ENCODE peak calls at places on chromosomes 1 and 21, in four cellular contexts. E is A172, A is Calu3, Y is neural progenitor cell. U is an unnamed sample.

GRCh38 chr1:79683420-79683819 is 676.9 kb upstream of the ADGRL4 start:
- DNase-seq in Y (no peak), A (no peak), E (no peak), U (no peak)

GRCh38 chr1:19433610-19433999 is 51.7 kb downstream of the CAPZB start:
- DNase-seq in A (no peak), E (no peak), Y (no peak), U (no peak)

GRCh38 chr1:99850458-99850974 is 355 bp downstream of the AGL start:
- DNase-seq in A (no peak), E (no peak), Y (no peak), U (no peak)

GRCh38 chr1:155932085-155932484 is 2.1 kb downstream of the KHDC4 start:
- DNase-seq in Y (no peak), A (no peak), E (no peak), U (peak; percentile 63)

GRCh38 chr21:34330055-34330454 is 33.8 kb upstream of the KCNE2 start:
- DNase-seq in A (no peak), E (no peak), Y (no peak), U (no peak)

GRCh38 chr1:54803761-54804470 is 2.8 kb upstream of the TTC22 start:
- DNase-seq in E (peak; percentile 27), Y (no peak), A (no peak), U (no peak)

GRCh38 chr1:201396859-201397464 is 2.2 kb downstream of the LAD1 start:
- DNase-seq in E (peak; percentile 59), A (peak; percentile 91), Y (no peak), U (no peak)

GRCh38 chr1:1020415-1021009 is 592 bp downstream of the AGRN start:
- DNase-seq in A (peak; percentile 36), E (no peak), Y (peak; percentile 55), U (peak; percentile 55)

GRCh38 chr1:32353886-32354570 is 8.3 kb downstream of the FAM229A start:
- DNase-seq in Y (no peak), A (no peak), E (no peak), U (no peak)

GRCh38 chr1:6111571-6111970 is 65.9 kb downstream of the KCNAB2 start:
- DNase-seq in A (no peak), E (no peak), Y (no peak), U (no peak)

GRCh38 chr1:42176902-42177519 is 12.5 kb upstream of the GUCA2A start:
- DNase-seq in A (peak; percentile 50), Y (peak; percentile 72), E (peak; percentile 48), U (peak; percentile 60)

GRCh38 chr21:43921979-43922945 is 57.2 kb downstream of the AGPAT3 start:
- DNase-seq in E (peak; percentile 32), A (no peak), Y (no peak), U (no peak)

GRCh38 chr1:62954758-62955157 is 170.8 kb downstream of the ATG4C start:
- DNase-seq in Y (no peak), E (no peak), A (no peak), U (no peak)

GRCh38 chr1:241821363-241821762 is 26.6 kb upstream of the EXO1 start:
- DNase-seq in Y (no peak), E (peak; percentile 45), A (no peak), U (peak; percentile 34)

GRCh38 chr1:101918277-101918676 is 78.4 kb downstream of the OLFM3 start:
- DNase-seq in A (no peak), E (no peak), Y (no peak), U (no peak)

GRCh38 chr1:218332416-218332815 is 12.7 kb upstream of the TGFB2 start:
- DNase-seq in Y (no peak), E (no peak), A (no peak), U (no peak)

GRCh38 chr1:225470210-225470609 is 42.4 kb upstream of the LBR start:
- DNase-seq in Y (no peak), A (no peak), E (no peak), U (no peak)

GRCh38 chr1:27572679-27573426 is 31.1 kb downstream of the AHDC1 start:
- DNase-seq in E (no peak), A (no peak), Y (peak; percentile 65), U (no peak)

GRCh38 chr1:41619511-41620364 is 135.3 kb upstream of the EDN2 start:
- DNase-seq in E (no peak), A (no peak), Y (no peak), U (no peak)

GRCh38 chr1:3610165-3610822 is 1.0 kb downstream of the MEGF6 start:
- DNase-seq in E (no peak), Y (peak; percentile 51), A (no peak), U (no peak)

GRCh38 chr21:30674312-30674711 is 31.6 kb downstream of the KRTAP20-3 start:
- DNase-seq in A (no peak), Y (no peak), E (no peak), U (no peak)

GRCh38 chr1:113283914-113284313 is 106.4 kb upstream of the MAGI3 start:
- DNase-seq in A (no peak), E (no peak), Y (no peak), U (no peak)

GRCh38 chr1:32647308-32648134 is 2.8 kb downstream of the ZBTB8OS start:
- DNase-seq in Y (no peak), A (no peak), E (no peak), U (no peak)

GRCh38 chr1:159957824-159958268 is 3.8 kb upstream of the SLAMF9 start:
- DNase-seq in E (no peak), A (no peak), Y (no peak), U (no peak)

GRCh38 chr1:1274299-1274930 is 761 bp upstream of the UBE2J2 start:
- DNase-seq in Y (no peak), A (no peak), E (no peak), U (peak; percentile 16)

GRCh38 chr1:15703562-15703961 is 19.4 kb downstream of the PLEKHM2 start:
- DNase-seq in Y (no peak), E (peak; percentile 75), A (no peak), U (peak; percentile 54)

GRCh38 chr1:76137746-76138145 is 63.2 kb downstream of the ST6GALNAC3 start:
- DNase-seq in Y (no peak), A (no peak), E (no peak), U (no peak)

GRCh38 chr1:155063550-155064108 is at the start of gene EFNA4:
- DNase-seq in A (peak; percentile 90), Y (peak; percentile 96), E (peak; percentile 96), U (peak; percentile 91)

GRCh38 chr1:226420860-226421259 is 13.0 kb upstream of the PARP1 start:
- DNase-seq in Y (no peak), E (no peak), A (no peak), U (no peak)

GRCh38 chr1:61088163-61088840 is 5.9 kb downstream of the NFIA start:
- DNase-seq in A (no peak), E (no peak), Y (no peak), U (no peak)

GRCh38 chr1:156372876-156373275 is 3.9 kb downstream of the RHBG start:
- DNase-seq in A (no peak), E (no peak), Y (no peak), U (no peak)

U was measured in RKO.